ENCODE peak calls at places on chromosomes 16 and 17, in seven cellular contexts. Z, G, M, Q, L, Y and W are unnamed samples.

GRCh38 chr17:40600486-40601046 is 35.3 kb upstream of the CCR7 start:
- DNase-seq in Z (no peak), G (no peak), M (no peak), Q (no peak), L (no peak), Y (no peak), W (no peak)

GRCh38 chr17:72407336-72408121 is 286.7 kb downstream of the SOX9 start:
- DNase-seq in Z (peak; percentile 94), G (no peak), M (no peak), Q (peak; percentile 93), L (peak; percentile 17), Y (peak; percentile 53), W (no peak)

GRCh38 chr16:24999088-24999670 is 16.0 kb downstream of the ARHGAP17 start:
- DNase-seq in Z (no peak), G (no peak), M (no peak), Q (no peak), L (no peak), Y (no peak), W (no peak)

GRCh38 chr17:81518113-81518784 is 5.7 kb upstream of the ACTG1 start:
- DNase-seq in Z (no peak), G (no peak), M (no peak), Q (no peak), L (peak; percentile 59), Y (no peak), W (no peak)

GRCh38 chr17:82358467-82359350 is at the start of gene TEX19:
- DNase-seq in Z (no peak), G (no peak), M (peak; percentile 35), Q (peak; percentile 27), L (no peak), Y (no peak), W (no peak)

GRCh38 chr17:2547176-2547575 is 35.5 kb upstream of the METTL16 start:
- DNase-seq in Z (peak; percentile 48), G (no peak), M (no peak), Q (no peak), L (no peak), Y (no peak), W (no peak)

GRCh38 chr16:15778204-15778743 is 78.6 kb downstream of the MYH11 start:
- DNase-seq in Z (no peak), G (no peak), M (no peak), Q (no peak), L (no peak), Y (no peak), W (no peak)

GRCh38 chr16:8517280-8517679 is 73.0 kb downstream of the TMEM114 start:
- DNase-seq in Z (no peak), G (no peak), M (no peak), Q (no peak), L (no peak), Y (no peak), W (no peak)

GRCh38 chr17:7673239-7673638 is 14.1 kb downstream of the TP53 start:
- DNase-seq in Z (no peak), G (no peak), M (peak; percentile 59), Q (no peak), L (peak; percentile 33), Y (no peak), W (peak; percentile 51)

GRCh38 chr17:55089955-55090573 is 121.5 kb downstream of the STXBP4 start:
- DNase-seq in Z (peak; percentile 25), G (no peak), M (peak; percentile 67), Q (peak; percentile 32), L (no peak), Y (peak; percentile 18), W (peak; percentile 72)

GRCh38 chr17:66171172-66171571 is 20.8 kb downstream of the CEP112 start:
- DNase-seq in Z (no peak), G (no peak), M (no peak), Q (no peak), L (no peak), Y (no peak), W (no peak)

GRCh38 chr16:89729293-89729692 is 8.0 kb downstream of the ZNF276 start:
- DNase-seq in Z (no peak), G (no peak), M (no peak), Q (no peak), L (no peak), Y (no peak), W (no peak)

GRCh38 chr17:31373150-31374082 is 18.1 kb upstream of the RAB11FIP4 start:
- DNase-seq in Z (peak; percentile 85), G (no peak), M (peak; percentile 60), Q (peak; percentile 56), L (no peak), Y (no peak), W (no peak)

GRCh38 chr16:57706717-57707116 is 12.1 kb downstream of the DRC7 start:
- DNase-seq in Z (no peak), G (no peak), M (no peak), Q (no peak), L (no peak), Y (no peak), W (no peak)

GRCh38 chr17:44007346-44008204 is 3.2 kb downstream of the NAGS start:
- DNase-seq in Z (peak; percentile 52), G (no peak), M (no peak), Q (no peak), L (no peak), Y (no peak), W (peak; percentile 20)

GRCh38 chr16:30769379-30770089 is 7.4 kb downstream of the RNF40 start:
- DNase-seq in Z (no peak), G (no peak), M (no peak), Q (no peak), L (no peak), Y (no peak), W (no peak)

GRCh38 chr17:80790021-80790765 is 201.4 kb upstream of the CHMP6 start:
- DNase-seq in Z (no peak), G (no peak), M (peak; percentile 65), Q (no peak), L (no peak), Y (peak; percentile 46), W (peak; percentile 47)

GRCh38 chr17:75129576-75129975 is 2.0 kb downstream of the NT5C start:
- DNase-seq in Z (no peak), G (no peak), M (no peak), Q (no peak), L (no peak), Y (no peak), W (no peak)

GRCh38 chr17:73768691-73769090 is 124.4 kb upstream of the SDK2 start:
- DNase-seq in Z (no peak), G (no peak), M (no peak), Q (no peak), L (no peak), Y (no peak), W (no peak)

GRCh38 chr16:66220766-66221165 is 145.7 kb upstream of the CDH5 start:
- DNase-seq in Z (no peak), G (no peak), M (no peak), Q (peak; percentile 50), L (no peak), Y (no peak), W (no peak)

GRCh38 chr17:79834575-79835469 is 4.4 kb downstream of the CBX4 start:
- DNase-seq in Z (no peak), G (peak; percentile 69), M (no peak), Q (no peak), L (peak; percentile 76), Y (no peak), W (peak; percentile 55)

GRCh38 chr16:69861276-69862030 is 89.7 kb upstream of the CLEC18A start:
- DNase-seq in Z (peak; percentile 88), G (no peak), M (no peak), Q (peak; percentile 36), L (no peak), Y (no peak), W (no peak)

GRCh38 chr17:40345161-40346034 is 19.1 kb downstream of the GJD3 start:
- DNase-seq in Z (peak; percentile 78), G (peak; percentile 72), M (peak; percentile 44), Q (peak; percentile 52), L (peak; percentile 77), Y (no peak), W (peak; percentile 34)

GRCh38 chr17:80260791-80261158 is at the start of gene RNF213:
- DNase-seq in Z (peak; percentile 50), G (peak; percentile 66), M (peak; percentile 68), Q (peak; percentile 17), L (peak; percentile 70), Y (no peak), W (peak; percentile 72)